ENCODE peak calls at places on chromosomes 11 and 22, in ten cellular contexts. J, O, I, R, Z, S, G, M, C and Y are unnamed samples.

GRCh38 chr22:23894710-23895598 is 771 bp downstream of the MIF start:
- DNase-seq in C (peak; percentile 80), S (peak; percentile 84), I (peak; percentile 58), Z (peak; percentile 89), G (peak; percentile 67), O (peak; percentile 88), J (peak; percentile 50), R (peak; percentile 79), M (peak; percentile 64), Y (peak; percentile 65)

GRCh38 chr11:130861902-130862552 is 54.3 kb downstream of the SNX19 start:
- DNase-seq in I (peak; percentile 91), R (peak; percentile 95), C (peak; percentile 95), M (peak; percentile 89), O (peak; percentile 95), S (peak; percentile 95), G (peak; percentile 95), Z (peak; percentile 82), J (peak; percentile 98), Y (peak; percentile 97)

GRCh38 chr11:46615756-46616155 is 1.3 kb downstream of the HARBI1 start:
- DNase-seq in J (no peak), M (no peak), I (no peak), C (no peak), O (no peak), R (no peak), G (no peak), S (no peak), Z (no peak), Y (no peak)

GRCh38 chr22:40976866-40977700 is 25.9 kb downstream of the RBX1 start:
- DNase-seq in C (no peak), Z (no peak), S (no peak), R (no peak), G (no peak), O (no peak), M (no peak), I (no peak), J (no peak), Y (no peak)

GRCh38 chr11:2885017-2885675 is 429 bp downstream of the CDKN1C start:
- DNase-seq in M (peak; percentile 63), J (peak; percentile 44), C (peak; percentile 77), Z (peak; percentile 78), G (peak; percentile 69), R (peak; percentile 61), O (peak; percentile 68), S (peak; percentile 42), I (peak; percentile 64), Y (peak; percentile 64)

GRCh38 chr22:28949788-28950187 is 66.4 kb downstream of the ZNRF3 start:
- DNase-seq in G (no peak), I (no peak), R (peak; percentile 91), Z (no peak), O (no peak), M (no peak), C (no peak), J (no peak), S (peak; percentile 40), Y (no peak)

GRCh38 chr11:65917077-65917433 is 1.8 kb downstream of the C11orf68 start:
- DNase-seq in Z (no peak), C (no peak), I (no peak), S (no peak), O (no peak), J (no peak), M (no peak), G (no peak), R (no peak), Y (no peak)

GRCh38 chr11:94673353-94673752 is 94.8 kb upstream of the AMOTL1 start:
- DNase-seq in Z (no peak), G (no peak), M (no peak), R (no peak), O (no peak), I (no peak), S (no peak), C (no peak), J (no peak), Y (no peak)

GRCh38 chr11:2207212-2207611 is 35.6 kb upstream of the TH start:
- DNase-seq in G (peak; percentile 1), Z (no peak), C (no peak), J (no peak), O (peak; percentile 3), R (no peak), S (no peak), M (peak; percentile 2), I (no peak), Y (no peak)

GRCh38 chr11:112163875-112164521 is at the start of gene IL18:
- DNase-seq in I (peak; percentile 19), R (no peak), Z (peak; percentile 84), M (peak; percentile 32), C (peak; percentile 79), S (peak; percentile 29), J (no peak), G (peak; percentile 17), O (peak; percentile 84), Y (peak; percentile 23)

GRCh38 chr11:36253238-36253637 is 36.0 kb downstream of the COMMD9 start:
- DNase-seq in I (no peak), J (no peak), R (peak; percentile 40), M (no peak), C (no peak), S (no peak), Z (no peak), O (no peak), G (no peak), Y (no peak)

GRCh38 chr11:65571940-65572339 is 398 bp upstream of the FAM89B start:
- DNase-seq in S (peak; percentile 54), M (no peak), R (peak; percentile 48), C (no peak), I (no peak), J (no peak), Z (peak; percentile 63), O (peak; percentile 58), G (no peak), Y (no peak)

GRCh38 chr11:36391062-36391461 is 95.0 kb downstream of the PRR5L start:
- DNase-seq in C (no peak), S (no peak), J (no peak), G (no peak), M (no peak), Z (no peak), R (no peak), I (no peak), O (no peak), Y (no peak)

GRCh38 chr11:108697872-108698473 is 33.1 kb downstream of the DDX10 start:
- DNase-seq in I (no peak), M (no peak), J (peak; percentile 37), R (peak; percentile 86), G (peak; percentile 47), C (no peak), Z (peak; percentile 34), O (peak; percentile 53), S (peak; percentile 83), Y (peak; percentile 42)

GRCh38 chr11:13772223-13773046 is 104.0 kb downstream of the FAR1 start:
- DNase-seq in C (no peak), S (peak; percentile 70), I (no peak), G (peak; percentile 51), M (no peak), J (peak; percentile 32), Z (peak; percentile 49), O (peak; percentile 9), R (peak; percentile 77), Y (peak; percentile 27)
- TF ChIP-seq CTCF in C (peak; percentile 19), S (peak; percentile 26), I (peak; percentile 20), G (peak; percentile 58), M (peak; percentile 54), J (peak; percentile 84), Z (peak; percentile 67), O (peak; percentile 54), R (peak; percentile 31), Y (peak; percentile 56)

DNA sequence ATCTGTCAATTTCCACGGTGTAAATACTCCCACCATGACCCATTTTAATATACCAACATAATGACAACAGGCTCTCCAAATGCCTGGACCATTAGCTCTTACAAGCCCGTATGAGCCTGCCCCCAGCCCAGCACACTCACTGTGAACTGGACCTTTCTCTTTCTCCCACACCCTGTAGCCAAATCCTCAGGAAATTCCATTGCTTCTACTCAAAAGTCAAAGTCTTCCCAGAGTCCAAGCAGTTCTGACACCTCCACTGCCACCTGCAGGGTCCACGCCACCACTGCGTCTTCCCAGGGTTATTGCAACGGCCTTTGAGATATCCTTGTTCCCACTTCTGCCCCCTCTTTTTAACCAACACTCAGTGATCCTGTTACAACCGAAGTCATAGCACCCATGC is 110.1 kb upstream of the ASPHD2 start:
- DNase-seq in Z (peak; percentile 27), J (no peak), R (no peak), I (no peak), S (no peak), G (peak; percentile 67), C (no peak), M (no peak), O (no peak), Y (no peak)
- TF ChIP-seq CTCF in Z (no peak), J (no peak), R (no peak), I (no peak), S (no peak), G (peak; percentile 54), C (no peak), M (no peak), O (no peak), Y (no peak)

DNA sequence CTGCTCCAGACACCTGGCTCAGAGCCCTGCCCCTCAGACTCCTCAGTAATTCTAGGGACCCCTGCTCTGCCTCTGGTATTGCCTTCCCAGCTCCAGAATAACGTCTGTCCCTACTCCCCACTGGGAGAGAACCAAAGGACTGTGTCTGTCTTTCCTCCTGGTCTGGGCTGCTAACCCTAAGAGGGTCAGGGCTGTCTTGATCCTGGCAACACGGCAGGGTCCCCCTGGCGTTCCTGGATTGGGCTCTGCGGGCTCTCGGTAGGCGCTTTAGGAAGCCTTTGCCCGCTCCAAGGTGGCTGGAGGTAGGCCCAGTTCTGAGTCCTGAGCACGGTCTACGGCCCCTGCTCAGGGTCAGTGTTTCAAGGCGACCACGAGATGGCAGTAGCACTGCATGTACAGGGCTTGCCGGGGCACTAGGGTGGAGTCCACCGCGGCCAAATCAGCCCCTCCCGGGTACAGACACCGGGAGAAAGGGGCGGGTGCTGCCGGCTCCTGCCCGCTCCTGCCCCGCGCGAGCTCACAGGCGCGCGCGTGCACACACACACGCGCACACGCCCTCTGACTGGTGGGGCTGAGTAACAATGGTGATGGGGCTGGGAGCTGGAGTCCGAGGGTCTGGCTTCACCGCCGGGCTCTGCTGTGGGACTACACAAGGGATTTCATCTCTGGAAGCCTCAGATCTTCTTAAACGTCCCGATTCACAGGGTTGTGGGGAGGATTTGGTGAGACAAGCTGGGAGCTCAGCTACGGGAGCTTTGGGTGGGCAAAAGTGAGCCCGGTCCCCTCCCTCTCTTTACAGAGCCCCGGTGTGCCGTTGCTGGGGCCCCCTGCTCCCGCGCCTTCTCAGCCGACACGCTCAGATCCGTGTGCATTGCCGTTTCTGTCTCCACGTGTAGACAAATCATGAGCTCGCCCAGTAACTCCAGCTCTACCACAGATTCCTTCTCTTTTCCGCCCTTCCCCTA is 30.1 kb upstream of the HMOX1 start:
- DNase-seq in G (peak; percentile 91), O (peak; percentile 94), R (peak; percentile 91), J (peak; percentile 91), C (peak; percentile 97), Z (peak; percentile 94), S (peak; percentile 91), M (peak; percentile 91), I (peak; percentile 92), Y (peak; percentile 93)
- TF ChIP-seq CTCF in G (peak; percentile 66), O (peak; percentile 97), R (peak; percentile 53), J (peak; percentile 96), C (peak; percentile 92), Z (peak; percentile 93), S (peak; percentile 75), M (peak; percentile 94), I (peak; percentile 91), Y (peak; percentile 89)

DNA sequence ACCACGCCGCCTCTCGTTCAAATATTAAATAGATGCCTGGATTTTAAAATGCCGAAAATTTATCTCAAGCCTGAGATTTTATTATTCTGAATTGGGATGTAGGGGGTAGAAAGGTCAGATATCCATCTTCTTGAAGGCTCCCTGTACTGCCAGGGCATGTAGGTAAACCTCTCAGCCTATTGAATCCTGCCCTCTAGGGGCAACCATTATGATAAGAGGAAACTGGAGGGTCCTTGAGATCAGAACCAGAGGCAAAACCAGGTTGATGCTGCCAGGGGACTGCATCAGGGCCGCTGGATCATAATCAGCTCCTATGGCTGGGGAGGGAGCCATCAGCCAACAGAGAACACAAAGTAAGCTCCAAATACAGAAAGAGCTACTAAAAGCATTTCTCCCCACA is 92.4 kb downstream of the KCNC1 start:
- DNase-seq in C (no peak), R (no peak), J (no peak), I (no peak), S (no peak), Z (no peak), O (no peak), G (no peak), M (no peak), Y (no peak)
- TF ChIP-seq CTCF in C (no peak), R (no peak), J (peak; percentile 32), I (no peak), S (peak; percentile 20), Z (no peak), O (no peak), G (no peak), M (peak; percentile 13), Y (peak; percentile 24)